ENCODE peak calls at places on chromosomes 6 and 20, in eight cellular contexts. G, I, Q, V, Y, L, K and H are unnamed samples.

GRCh38 chr6:44186691-44187025 is 28.0 kb downstream of the CAPN11 start:
- DNase-seq in G (no peak), I (no peak), Q (no peak), V (no peak), Y (no peak), L (no peak), K (no peak), H (peak)

GRCh38 chr6:25418463-25419052 is 139.4 kb downstream of the CARMIL1 start:
- DNase-seq in G (no peak), I (no peak), Q (no peak), V (no peak), Y (no peak), L (no peak), K (no peak), H (no peak)

GRCh38 chr6:14681699-14682487 is 564.0 kb upstream of the JARID2 start:
- DNase-seq in G (no peak), I (no peak), Q (no peak), V (no peak), Y (no peak), L (no peak), K (no peak), H (no peak)

GRCh38 chr6:34608321-34609091 is 52.4 kb upstream of the SPDEF start:
- DNase-seq in G (no peak), I (no peak), Q (peak), V (no peak), Y (no peak), L (no peak), K (no peak), H (no peak)

GRCh38 chr6:158629376-158630221 is 14.9 kb downstream of the DYNLT1 start:
- DNase-seq in G (no peak), I (peak), Q (no peak), V (no peak), Y (peak), L (no peak), K (no peak), H (peak)

GRCh38 chr6:167115054-167115453 is 7.8 kb upstream of the CCR6 start:
- DNase-seq in G (no peak), I (no peak), Q (no peak), V (no peak), Y (no peak), L (no peak), K (no peak), H (no peak)

GRCh38 chr6:132410840-132411239 is 9.6 kb upstream of the MOXD1 start:
- DNase-seq in G (no peak), I (no peak), Q (no peak), V (no peak), Y (no peak), L (no peak), K (no peak), H (no peak)

GRCh38 chr6:76835695-76836094 is 627.6 kb downstream of the HTR1B start:
- DNase-seq in G (no peak), I (no peak), Q (no peak), V (no peak), Y (no peak), L (no peak), K (no peak), H (no peak)

GRCh38 chr6:158068893-158069799 is 87.5 kb downstream of the SYNJ2 start:
- DNase-seq in G (no peak), I (peak), Q (peak), V (peak), Y (peak), L (no peak), K (peak), H (peak)

GRCh38 chr6:139981066-139981624 is 606.7 kb upstream of the CITED2 start:
- DNase-seq in G (no peak), I (no peak), Q (peak), V (no peak), Y (no peak), L (no peak), K (no peak), H (no peak)

GRCh38 chr6:168189679-168190405 is 110.8 kb upstream of the FRMD1 start:
- DNase-seq in G (no peak), I (no peak), Q (no peak), V (no peak), Y (no peak), L (no peak), K (no peak), H (no peak)

GRCh38 chr6:150491131-150491795 is 108.4 kb upstream of the PLEKHG1 start:
- DNase-seq in G (no peak), I (no peak), Q (peak), V (no peak), Y (no peak), L (no peak), K (peak), H (no peak)

GRCh38 chr6:161242113-161242512 is 31.7 kb downstream of the AGPAT4 start:
- DNase-seq in G (no peak), I (no peak), Q (no peak), V (no peak), Y (no peak), L (no peak), K (no peak), H (no peak)

GRCh38 chr6:15410752-15411151 is 164.9 kb downstream of the JARID2 start:
- DNase-seq in G (no peak), I (no peak), Q (no peak), V (no peak), Y (no peak), L (no peak), K (no peak), H (no peak)

GRCh38 chr6:98975331-98975891 is 27.7 kb upstream of the FBXL4 start:
- DNase-seq in G (no peak), I (no peak), Q (no peak), V (no peak), Y (no peak), L (no peak), K (no peak), H (no peak)

GRCh38 chr6:41939848-41940758 is 1.5 kb downstream of the CCND3 start:
- DNase-seq in G (no peak), I (no peak), Q (peak), V (no peak), Y (peak), L (peak), K (no peak), H (peak)

GRCh38 chr6:108559884-108560462 is 744 bp upstream of the FOXO3 start:
- DNase-seq in G (peak), I (peak), Q (peak), V (peak), Y (no peak), L (peak), K (peak), H (peak)

GRCh38 chr20:20370087-20370575 is 2.2 kb downstream of the INSM1 start:
- DNase-seq in G (no peak), I (no peak), Q (no peak), V (no peak), Y (no peak), L (no peak), K (no peak), H (no peak)

GRCh38 chr6:169339731-169340314 is 86.2 kb upstream of the THBS2 start:
- DNase-seq in G (no peak), I (no peak), Q (no peak), V (no peak), Y (no peak), L (no peak), K (no peak), H (no peak)

GRCh38 chr20:31862506-31862905 is 7.8 kb downstream of the DUSP15 start:
- DNase-seq in G (no peak), I (peak), Q (no peak), V (no peak), Y (no peak), L (no peak), K (no peak), H (no peak)

GRCh38 chr6:50145125-50145524 is 95.4 kb upstream of the DEFB112 start:
- DNase-seq in G (no peak), I (no peak), Q (peak), V (peak), Y (no peak), L (no peak), K (no peak), H (no peak)

GRCh38 chr6:129280719-129281118 is 397.8 kb downstream of the LAMA2 start:
- DNase-seq in G (no peak), I (no peak), Q (no peak), V (no peak), Y (peak), L (no peak), K (no peak), H (peak)

GRCh38 chr6:80446454-80447045 is 340.1 kb downstream of the BCKDHB start:
- DNase-seq in G (no peak), I (no peak), Q (no peak), V (no peak), Y (no peak), L (no peak), K (no peak), H (no peak)

GRCh38 chr6:16239090-16239797 is 857 bp downstream of the GMPR start:
- DNase-seq in G (peak), I (peak), Q (peak), V (peak), Y (peak), L (peak), K (peak), H (peak)

GRCh38 chr6:12060780-12061619 is 48.9 kb downstream of the HIVEP1 start:
- DNase-seq in G (no peak), I (peak), Q (no peak), V (peak), Y (peak), L (no peak), K (peak), H (peak)

GRCh38 chr20:51480507-51481270 is 61.8 kb downstream of the NFATC2 start:
- DNase-seq in G (no peak), I (no peak), Q (no peak), V (no peak), Y (peak), L (no peak), K (no peak), H (no peak)

GRCh38 chr20:53510266-53510665 is 83.4 kb downstream of the ZNF217 start:
- DNase-seq in G (no peak), I (no peak), Q (no peak), V (no peak), Y (no peak), L (no peak), K (no peak), H (no peak)

GRCh38 chr6:63193324-63193723 is 17.9 kb upstream of the FKBP1C start:
- DNase-seq in G (no peak), I (no peak), Q (no peak), V (no peak), Y (no peak), L (no peak), K (no peak), H (no peak)

GRCh38 chr6:20168668-20169633 is 43.3 kb downstream of the MBOAT1 start:
- DNase-seq in G (no peak), I (no peak), Q (peak), V (no peak), Y (no peak), L (peak), K (no peak), H (no peak)

GRCh38 chr20:33839591-33839990 is 28.4 kb downstream of the CHMP4B start:
- DNase-seq in G (no peak), I (peak), Q (no peak), V (no peak), Y (no peak), L (no peak), K (no peak), H (peak)

GRCh38 chr6:9398794-9399373 is 963.5 kb upstream of the SLC35B3 start:
- DNase-seq in G (no peak), I (peak), Q (no peak), V (no peak), Y (no peak), L (no peak), K (no peak), H (peak)

GRCh38 chr6:113936093-113936934 is 34.6 kb downstream of the HDAC2 start:
- DNase-seq in G (peak), I (no peak), Q (peak), V (peak), Y (no peak), L (no peak), K (peak), H (no peak)

GRCh38 chr6:33080127-33081089 is 4.6 kb downstream of the HLA-DPB1 start:
- DNase-seq in G (no peak), I (peak), Q (peak), V (no peak), Y (no peak), L (peak), K (no peak), H (peak)

GRCh38 chr6:35896228-35896627 is 24.7 kb downstream of the SRPK1 start:
- DNase-seq in G (no peak), I (no peak), Q (no peak), V (no peak), Y (no peak), L (no peak), K (no peak), H (no peak)

GRCh38 chr20:25077610-25078169 is 4.3 kb downstream of the VSX1 start:
- DNase-seq in G (peak), I (no peak), Q (peak), V (no peak), Y (peak), L (peak), K (no peak), H (peak)